ENCODE peak calls at places on chromosomes 1 and 21, in six cellular contexts. I is brain microvascular endothelial cell, F is lung, Q is fibroblast of lung, H is AG04450, Z is hepatocyte. X is an unnamed sample.
A peak's percentile ranks its signal among the peaks of the same experiment; 100 is the strongest.

GRCh38 chr1:59994302-59995198 is 68.0 kb upstream of the CYP2J2 start:
- DNase-seq in I (peak; percentile 85), F (no peak), Q (peak; percentile 77), H (no peak), Z (peak; percentile 26), X (no peak)

GRCh38 chr1:76784502-76784901 is 82.8 kb upstream of the ST6GALNAC5 start:
- DNase-seq in I (no peak), F (no peak), Q (no peak), H (no peak), Z (no peak), X (no peak)

GRCh38 chr21:46063734-46064680 is 33.9 kb upstream of the COL6A2 start:
- DNase-seq in I (no peak), F (peak; percentile 16), Q (no peak), H (no peak), Z (no peak), X (no peak)

GRCh38 chr1:74161494-74161893 is 36.5 kb downstream of the LRRIQ3 start:
- DNase-seq in I (no peak), F (no peak), Q (peak; percentile 9), H (peak; percentile 39), Z (no peak), X (no peak)

GRCh38 chr1:145961425-145962156 is 2.8 kb downstream of the ANKRD34A start:
- DNase-seq in I (no peak), F (no peak), Q (no peak), H (no peak), Z (peak; percentile 39), X (peak; percentile 86)

GRCh38 chr21:27366846-27367245 is 400.0 kb upstream of the ADAMTS5 start:
- DNase-seq in I (no peak), F (no peak), Q (no peak), H (no peak), Z (peak; percentile 10), X (no peak)

GRCh38 chr21:22561946-22562345 is 1563.7 kb downstream of the NCAM2 start:
- DNase-seq in I (no peak), F (no peak), Q (no peak), H (no peak), Z (no peak), X (no peak)

GRCh38 chr1:32754282-32755097 is 51.9 kb upstream of the SYNC start:
- DNase-seq in I (no peak), F (no peak), Q (no peak), H (no peak), Z (peak; percentile 70), X (no peak)

GRCh38 chr1:45864765-45865164 is 61.4 kb downstream of the MAST2 start:
- DNase-seq in I (no peak), F (no peak), Q (peak; percentile 48), H (no peak), Z (no peak), X (no peak)

GRCh38 chr1:116435806-116436486 is 62.9 kb downstream of the ATP1A1 start:
- DNase-seq in I (no peak), F (no peak), Q (no peak), H (no peak), Z (no peak), X (no peak)

GRCh38 chr1:182515556-182515955 is 65.6 kb downstream of the RGSL1 start:
- DNase-seq in I (no peak), F (no peak), Q (no peak), H (no peak), Z (no peak), X (no peak)

DNA sequence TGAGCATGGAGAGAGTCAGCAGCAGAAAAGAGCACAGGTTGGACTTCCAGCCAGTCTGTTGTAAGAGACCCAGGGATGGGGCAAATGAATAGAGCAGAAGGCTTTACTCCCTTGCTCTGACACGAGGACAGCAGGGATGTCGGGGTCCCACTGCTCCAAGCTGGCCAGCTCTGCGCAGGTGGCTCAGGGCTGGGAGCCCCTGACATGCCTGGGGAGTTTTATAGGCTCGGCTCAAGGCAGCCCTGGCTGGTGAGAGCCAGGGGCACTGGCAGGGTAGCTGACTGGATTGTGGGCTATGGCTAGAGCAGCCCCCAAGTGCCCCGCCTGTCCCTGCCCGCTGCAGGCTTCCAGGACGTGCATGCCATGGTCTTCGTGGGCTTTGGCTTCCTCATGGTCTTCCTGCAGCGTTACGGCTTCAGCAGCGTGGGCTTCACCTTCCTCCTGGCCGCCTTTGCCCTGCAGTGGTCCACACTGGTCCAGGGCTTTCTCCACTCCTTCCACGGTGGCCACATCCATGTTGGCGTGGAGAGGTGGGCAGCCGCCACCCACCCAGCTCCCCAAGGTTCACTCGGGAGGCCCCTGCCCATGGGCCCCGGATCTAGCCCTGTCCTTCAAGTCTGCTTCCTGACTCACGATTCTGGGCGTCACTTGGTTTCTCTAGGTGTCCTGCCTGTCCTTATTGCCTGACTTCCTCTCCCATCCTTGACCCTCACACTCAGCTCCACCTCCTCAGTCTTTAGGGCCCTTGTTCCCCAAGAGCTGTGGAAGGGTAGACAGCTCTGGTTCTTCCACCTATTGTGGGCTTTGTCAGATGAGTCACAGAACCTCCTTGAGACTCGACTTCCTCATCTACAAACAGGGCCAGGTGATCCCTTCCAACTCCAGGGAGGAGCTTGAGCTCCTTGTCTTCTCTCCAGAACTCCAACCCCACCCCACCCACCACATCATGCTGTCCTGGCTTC is 8.2 kb downstream of the RHBG start:
- DNase-seq in I (no peak), F (no peak), Q (no peak), H (no peak), Z (no peak), X (no peak)
- H3K4me3 ChIP-seq in I (no peak overlapping the region), F (no peak overlapping the region), Q (no peak overlapping the region), H (no peak overlapping the region), Z (no peak overlapping the region), X (no peak overlapping the region)

DNA sequence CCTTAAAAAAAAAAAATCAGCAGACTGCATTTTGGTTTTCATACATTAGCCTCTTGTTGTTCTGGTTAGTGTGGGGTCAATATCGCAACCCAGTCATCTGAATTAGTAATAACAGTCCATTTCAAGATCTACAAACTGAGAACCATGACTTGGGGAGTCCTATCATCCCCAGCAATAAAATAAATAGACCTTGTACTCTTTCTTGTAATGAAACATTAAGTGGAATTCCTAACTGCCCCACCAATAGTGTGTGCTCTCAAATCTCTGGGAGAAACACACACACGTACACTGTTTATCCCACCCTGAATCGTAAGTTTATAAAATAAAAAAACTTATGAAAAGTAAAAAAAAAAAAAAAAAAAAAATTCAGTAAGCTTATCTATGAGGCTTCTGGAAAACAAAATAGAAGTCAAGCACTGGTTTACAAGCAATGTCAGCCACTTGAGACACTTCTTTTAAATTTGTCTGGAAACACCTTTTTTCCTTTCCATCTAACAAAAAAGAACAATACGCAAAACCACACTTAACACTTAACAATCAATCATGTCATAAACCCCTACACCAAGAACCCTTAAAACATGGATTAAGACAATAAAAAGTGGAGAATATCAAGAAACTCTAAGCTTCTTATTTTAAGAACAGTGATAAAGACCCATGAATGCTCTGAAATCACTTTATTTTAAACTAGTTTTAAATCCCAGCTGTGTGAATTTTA is 53.1 kb downstream of the PUM1 start:
- DNase-seq in I (no peak), F (no peak), Q (no peak), H (no peak), Z (no peak), X (no peak)
- TF ChIP-seq CTCF in I (no peak), F (no peak), Q (no peak), H (no peak), Z (no peak), X (no peak)

DNA sequence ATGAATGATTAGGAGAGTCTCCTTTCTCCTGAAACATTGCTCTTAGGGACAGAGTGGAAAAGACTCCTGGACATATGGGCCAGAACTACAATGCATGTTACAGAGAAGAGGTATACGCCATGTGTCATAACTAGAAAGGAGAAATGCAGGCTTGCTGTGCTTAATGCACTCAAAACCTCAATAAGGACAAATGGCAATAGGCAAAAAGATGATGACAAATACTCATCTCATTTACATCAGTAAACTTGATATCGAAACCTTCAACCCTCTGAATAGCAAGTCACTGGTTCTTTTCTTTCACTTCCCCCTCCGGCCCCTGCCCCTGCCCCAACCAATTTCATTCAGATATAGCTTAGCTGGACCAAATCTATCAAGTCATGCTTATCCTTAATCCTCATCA is 1.9 kb upstream of the GPR88 start:
- DNase-seq in I (no peak), F (no peak), Q (no peak), H (no peak), Z (no peak), X (no peak)
- H3K27me3 ChIP-seq in I (no peaks in the 10 kb centered on the region), F (no peaks in the 10 kb centered on the region), Q (peaks cover 27% of the 10 kb centered on the region), H (peaks cover 28% of the 10 kb centered on the region), Z (peaks cover 63% of the 10 kb centered on the region), X (no peaks in the 10 kb centered on the region)

GRCh38 chr1:39890267-39890666 is 7.0 kb upstream of the TRIT1 start:
- DNase-seq in I (no peak), F (no peak), Q (no peak), H (no peak), Z (no peak), X (no peak)
- H3K4me3 ChIP-seq in I (no peak overlapping the region), F (no peak overlapping the region), Q (no peak overlapping the region), H (no peak overlapping the region), Z (no peak overlapping the region), X (no peak overlapping the region)

GRCh38 chr1:48203287-48203900 is 19.1 kb upstream of the SLC5A9 start:
- DNase-seq in I (peak; percentile 22), F (no peak), Q (peak; percentile 37), H (no peak), Z (peak; percentile 62), X (no peak)
- TF ChIP-seq CTCF in I (peak; percentile 66), F (peak; percentile 17), Q (peak; percentile 70), H (peak; percentile 58), Z (peak; percentile 62), X (peak; percentile 57)

GRCh38 chr1:66069976-66070375 is 277.3 kb downstream of the PDE4B start:
- DNase-seq in I (no peak), F (no peak), Q (no peak), H (no peak), Z (no peak), X (no peak)
- H3K27me3 ChIP-seq in I (no peaks in the 10 kb centered on the region), F (no peaks in the 10 kb centered on the region), Q (no peaks in the 10 kb centered on the region), H (no peaks in the 10 kb centered on the region), Z (no peaks in the 10 kb centered on the region), X (no peaks in the 10 kb centered on the region)

DNA sequence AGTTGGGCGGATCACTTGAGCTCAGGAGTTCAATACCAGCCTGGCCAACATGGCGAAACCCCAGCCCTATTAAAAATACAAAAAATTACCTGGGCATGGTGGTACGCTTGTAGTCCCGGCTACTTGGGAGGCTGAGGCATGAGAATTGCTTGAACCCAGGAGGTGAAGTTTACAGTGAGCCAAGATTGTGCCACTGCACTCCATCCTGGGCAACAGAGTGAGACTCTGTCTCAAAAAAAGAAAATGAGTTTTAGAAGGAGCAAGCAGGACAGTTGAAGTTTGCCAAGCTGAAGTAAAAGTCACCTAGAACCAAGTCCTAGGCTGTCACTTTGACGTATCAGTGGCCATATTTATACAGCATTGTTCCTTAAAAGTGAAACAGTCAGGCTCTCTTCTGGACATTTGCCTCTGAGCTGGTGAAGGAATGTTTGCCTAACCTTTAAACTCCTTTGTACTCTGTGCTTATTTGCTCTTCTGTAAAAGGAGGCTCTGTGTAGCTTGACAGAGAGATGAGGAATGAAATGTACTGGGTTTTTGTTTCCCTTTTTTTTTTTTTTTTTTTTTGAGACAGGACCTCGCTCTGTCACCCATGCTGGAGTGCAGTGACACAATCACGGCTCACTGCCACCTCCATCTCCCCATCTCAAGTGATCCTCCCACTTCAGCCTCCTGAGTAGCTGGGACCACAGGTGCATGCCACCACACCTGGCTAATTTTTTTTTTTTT is 2.8 kb downstream of the RAB4A start:
- DNase-seq in I (no peak), F (no peak), Q (no peak), H (no peak), Z (peak; percentile 64), X (no peak)
- H3K4me3 ChIP-seq in I (no peak overlapping the region), F (no peak overlapping the region), Q (no peak overlapping the region), H (no peak overlapping the region), Z (no peak overlapping the region), X (peak overlapping the region; percentile 91)

GRCh38 chr1:77872645-77873044 is 15.8 kb upstream of the NEXN start:
- DNase-seq in I (no peak), F (no peak), Q (no peak), H (no peak), Z (no peak), X (no peak)

GRCh38 chr1:77876884-77877283 is 11.5 kb upstream of the NEXN start:
- DNase-seq in I (peak; percentile 47), F (no peak), Q (peak; percentile 50), H (no peak), Z (no peak), X (no peak)

GRCh38 chr1:77874804-77875445 is 13.5 kb upstream of the NEXN start:
- DNase-seq in I (peak; percentile 49), F (no peak), Q (peak; percentile 74), H (no peak), Z (no peak), X (no peak)
- TF ChIP-seq CTCF in I (no peak), F (no peak), Q (no peak), H (no peak), Z (no peak), X (no peak)